ENCODE peak calls at places on chromosomes 2 and 18, in six cellular contexts. One of them, this sample, is unnamed.

GRCh38 chr2:39511786-39512433 is 74.8 kb upstream of the MAP4K3 start:
- DNase-seq in heart right ventricle: no peak
- DNase-seq in foreskin keratinocyte: no peak
- DNase-seq in adrenal gland: no peak
- DNase-seq in colonic mucosa: peak; percentile 29
- DNase-seq in gastrocnemius medialis: no peak
- DNase-seq in this sample: no peak

GRCh38 chr18:6764382-6764781 is 34.9 kb downstream of the ARHGAP28 start:
- DNase-seq in adrenal gland: peak; percentile 36
- DNase-seq in heart right ventricle: no peak
- DNase-seq in gastrocnemius medialis: no peak
- DNase-seq in foreskin keratinocyte: no peak
- DNase-seq in colonic mucosa: no peak
- DNase-seq in this sample: no peak

GRCh38 chr2:100813527-100813926 is 6.4 kb upstream of the NPAS2 start:
- DNase-seq in heart right ventricle: no peak
- DNase-seq in colonic mucosa: no peak
- DNase-seq in foreskin keratinocyte: no peak
- DNase-seq in adrenal gland: no peak
- DNase-seq in gastrocnemius medialis: no peak
- DNase-seq in this sample: no peak

GRCh38 chr2:28250006-28250405 is 142.7 kb upstream of the FOSL2 start:
- DNase-seq in heart right ventricle: no peak
- DNase-seq in gastrocnemius medialis: no peak
- DNase-seq in foreskin keratinocyte: peak; percentile 71
- DNase-seq in colonic mucosa: no peak
- DNase-seq in adrenal gland: no peak
- DNase-seq in this sample: no peak

GRCh38 chr2:189394525-189394924 is 46.7 kb upstream of the WDR75 start:
- DNase-seq in colonic mucosa: no peak
- DNase-seq in gastrocnemius medialis: no peak
- DNase-seq in foreskin keratinocyte: no peak
- DNase-seq in heart right ventricle: no peak
- DNase-seq in adrenal gland: no peak
- DNase-seq in this sample: no peak

GRCh38 chr2:226985227-226985946 is 149.5 kb downstream of the RHBDD1 start:
- DNase-seq in gastrocnemius medialis: peak; percentile 12
- DNase-seq in foreskin keratinocyte: peak; percentile 17
- DNase-seq in heart right ventricle: peak; percentile 44
- DNase-seq in adrenal gland: peak; percentile 72
- DNase-seq in colonic mucosa: peak; percentile 41
- DNase-seq in this sample: peak; percentile 37

GRCh38 chr2:61970807-61971556 is 65.5 kb downstream of the COMMD1 start:
- DNase-seq in adrenal gland: no peak
- DNase-seq in heart right ventricle: no peak
- DNase-seq in colonic mucosa: no peak
- DNase-seq in gastrocnemius medialis: no peak
- DNase-seq in foreskin keratinocyte: peak; percentile 67
- DNase-seq in this sample: no peak

GRCh38 chr2:173854840-173855239 is 110.3 kb downstream of the SP3 start:
- DNase-seq in heart right ventricle: peak; percentile 35
- DNase-seq in adrenal gland: peak; percentile 27
- DNase-seq in gastrocnemius medialis: peak; percentile 35
- DNase-seq in foreskin keratinocyte: no peak
- DNase-seq in colonic mucosa: no peak
- DNase-seq in this sample: no peak

GRCh38 chr2:211014376-211014775 is 458.0 kb downstream of the CPS1 start:
- DNase-seq in heart right ventricle: no peak
- DNase-seq in adrenal gland: no peak
- DNase-seq in colonic mucosa: no peak
- DNase-seq in gastrocnemius medialis: no peak
- DNase-seq in foreskin keratinocyte: no peak
- DNase-seq in this sample: no peak

GRCh38 chr2:235740821-235741220 is 247.0 kb downstream of the AGAP1 start:
- DNase-seq in gastrocnemius medialis: no peak
- DNase-seq in heart right ventricle: no peak
- DNase-seq in adrenal gland: no peak
- DNase-seq in colonic mucosa: no peak
- DNase-seq in foreskin keratinocyte: no peak
- DNase-seq in this sample: no peak

GRCh38 chr2:143422681-143423080 is 293.5 kb downstream of the ARHGAP15 start:
- DNase-seq in foreskin keratinocyte: no peak
- DNase-seq in gastrocnemius medialis: no peak
- DNase-seq in colonic mucosa: no peak
- DNase-seq in adrenal gland: no peak
- DNase-seq in heart right ventricle: no peak
- DNase-seq in this sample: no peak

GRCh38 chr2:175025946-175026345 is 20.8 kb upstream of the CHN1 start:
- DNase-seq in foreskin keratinocyte: no peak
- DNase-seq in heart right ventricle: no peak
- DNase-seq in colonic mucosa: no peak
- DNase-seq in gastrocnemius medialis: no peak
- DNase-seq in adrenal gland: no peak
- DNase-seq in this sample: no peak

GRCh38 chr2:85767803-85768665 is 14.2 kb downstream of the ATOH8 start:
- DNase-seq in colonic mucosa: no peak
- DNase-seq in adrenal gland: no peak
- DNase-seq in foreskin keratinocyte: no peak
- DNase-seq in heart right ventricle: no peak
- DNase-seq in gastrocnemius medialis: no peak
- DNase-seq in this sample: no peak

GRCh38 chr2:55123851-55124269 is 73.6 kb upstream of the RTN4 start:
- DNase-seq in heart right ventricle: no peak
- DNase-seq in adrenal gland: no peak
- DNase-seq in foreskin keratinocyte: no peak
- DNase-seq in colonic mucosa: no peak
- DNase-seq in gastrocnemius medialis: no peak
- DNase-seq in this sample: no peak

GRCh38 chr2:72630767-72631166 is 195.1 kb downstream of the EXOC6B start:
- DNase-seq in colonic mucosa: no peak
- DNase-seq in foreskin keratinocyte: no peak
- DNase-seq in adrenal gland: no peak
- DNase-seq in gastrocnemius medialis: no peak
- DNase-seq in heart right ventricle: no peak
- DNase-seq in this sample: no peak

GRCh38 chr2:170883683-170884082 is 45.4 kb upstream of the GORASP2 start:
- DNase-seq in foreskin keratinocyte: no peak
- DNase-seq in heart right ventricle: no peak
- DNase-seq in adrenal gland: no peak
- DNase-seq in gastrocnemius medialis: no peak
- DNase-seq in colonic mucosa: no peak
- DNase-seq in this sample: no peak

GRCh38 chr2:194044321-194044720 is 1612.7 kb upstream of the SLC39A10 start:
- DNase-seq in colonic mucosa: no peak
- DNase-seq in adrenal gland: no peak
- DNase-seq in gastrocnemius medialis: no peak
- DNase-seq in foreskin keratinocyte: no peak
- DNase-seq in heart right ventricle: no peak
- DNase-seq in this sample: no peak

GRCh38 chr18:59988098-59988706 is 88.4 kb downstream of the PMAIP1 start:
- DNase-seq in gastrocnemius medialis: no peak
- DNase-seq in foreskin keratinocyte: no peak
- DNase-seq in heart right ventricle: no peak
- DNase-seq in adrenal gland: peak; percentile 47
- DNase-seq in colonic mucosa: peak; percentile 31
- DNase-seq in this sample: peak; percentile 37

GRCh38 chr2:169363570-169364150 is 1.3 kb upstream of the LRP2 start:
- DNase-seq in heart right ventricle: peak; percentile 6
- DNase-seq in gastrocnemius medialis: no peak
- DNase-seq in foreskin keratinocyte: no peak
- DNase-seq in adrenal gland: peak; percentile 9
- DNase-seq in colonic mucosa: peak; percentile 23
- DNase-seq in this sample: peak; percentile 18

GRCh38 chr2:108074945-108075344 is 88.6 kb downstream of the SLC5A7 start:
- DNase-seq in foreskin keratinocyte: no peak
- DNase-seq in gastrocnemius medialis: no peak
- DNase-seq in adrenal gland: no peak
- DNase-seq in heart right ventricle: no peak
- DNase-seq in colonic mucosa: no peak
- DNase-seq in this sample: no peak

GRCh38 chr18:2147424-2147823 is 423.9 kb downstream of the METTL4 start:
- DNase-seq in gastrocnemius medialis: no peak
- DNase-seq in foreskin keratinocyte: no peak
- DNase-seq in colonic mucosa: no peak
- DNase-seq in heart right ventricle: no peak
- DNase-seq in adrenal gland: no peak
- DNase-seq in this sample: no peak

GRCh38 chr2:23617817-23618216 is 232.8 kb downstream of the KLHL29 start:
- DNase-seq in gastrocnemius medialis: no peak
- DNase-seq in foreskin keratinocyte: no peak
- DNase-seq in adrenal gland: no peak
- DNase-seq in heart right ventricle: peak; percentile 51
- DNase-seq in colonic mucosa: no peak
- DNase-seq in this sample: peak; percentile 16

GRCh38 chr2:128456281-128456680 is 137.6 kb upstream of the HS6ST1 start:
- DNase-seq in foreskin keratinocyte: no peak
- DNase-seq in adrenal gland: no peak
- DNase-seq in heart right ventricle: no peak
- DNase-seq in colonic mucosa: no peak
- DNase-seq in gastrocnemius medialis: no peak
- DNase-seq in this sample: no peak

GRCh38 chr2:9096761-9097160 is 93.3 kb upstream of the MBOAT2 start:
- DNase-seq in colonic mucosa: no peak
- DNase-seq in foreskin keratinocyte: no peak
- DNase-seq in heart right ventricle: no peak
- DNase-seq in gastrocnemius medialis: no peak
- DNase-seq in adrenal gland: no peak
- DNase-seq in this sample: no peak

GRCh38 chr2:85273732-85274731 is 53.8 kb downstream of the TGOLN2 start:
- DNase-seq in foreskin keratinocyte: peak; percentile 92
- DNase-seq in adrenal gland: peak; percentile 31
- DNase-seq in colonic mucosa: no peak
- DNase-seq in heart right ventricle: no peak
- DNase-seq in gastrocnemius medialis: no peak
- DNase-seq in this sample: no peak

GRCh38 chr2:140247451-140248205 is 1467.4 kb upstream of the NXPH2 start:
- DNase-seq in foreskin keratinocyte: no peak
- DNase-seq in adrenal gland: no peak
- DNase-seq in heart right ventricle: no peak
- DNase-seq in colonic mucosa: no peak
- DNase-seq in gastrocnemius medialis: no peak
- DNase-seq in this sample: no peak

GRCh38 chr2:46615555-46616487 is 136.5 kb downstream of the TMEM247 start:
- DNase-seq in adrenal gland: peak; percentile 5
- DNase-seq in gastrocnemius medialis: no peak
- DNase-seq in colonic mucosa: peak; percentile 45
- DNase-seq in foreskin keratinocyte: no peak
- DNase-seq in heart right ventricle: no peak
- DNase-seq in this sample: peak; percentile 32

GRCh38 chr18:48541026-48541746 is 2.4 kb downstream of the CTIF start:
- DNase-seq in foreskin keratinocyte: peak; percentile 35
- DNase-seq in gastrocnemius medialis: peak; percentile 52
- DNase-seq in heart right ventricle: peak; percentile 73
- DNase-seq in colonic mucosa: peak; percentile 81
- DNase-seq in adrenal gland: peak; percentile 77
- DNase-seq in this sample: peak; percentile 78

GRCh38 chr2:25273985-25274550 is 67.7 kb downstream of the DNMT3A start:
- DNase-seq in colonic mucosa: no peak
- DNase-seq in heart right ventricle: no peak
- DNase-seq in adrenal gland: no peak
- DNase-seq in foreskin keratinocyte: no peak
- DNase-seq in gastrocnemius medialis: no peak
- DNase-seq in this sample: no peak

GRCh38 chr18:49546719-49547273 is 15.1 kb upstream of the LIPG start:
- DNase-seq in colonic mucosa: no peak
- DNase-seq in gastrocnemius medialis: no peak
- DNase-seq in heart right ventricle: no peak
- DNase-seq in foreskin keratinocyte: no peak
- DNase-seq in adrenal gland: no peak
- DNase-seq in this sample: no peak

GRCh38 chr18:49548266-49548665 is 13.6 kb upstream of the LIPG start:
- DNase-seq in heart right ventricle: no peak
- DNase-seq in gastrocnemius medialis: no peak
- DNase-seq in adrenal gland: no peak
- DNase-seq in colonic mucosa: no peak
- DNase-seq in foreskin keratinocyte: no peak
- DNase-seq in this sample: no peak

GRCh38 chr18:49547701-49548100 is 14.2 kb upstream of the LIPG start:
- DNase-seq in colonic mucosa: no peak
- DNase-seq in adrenal gland: no peak
- DNase-seq in heart right ventricle: no peak
- DNase-seq in foreskin keratinocyte: no peak
- DNase-seq in gastrocnemius medialis: no peak
- DNase-seq in this sample: no peak

GRCh38 chr18:49544362-49544761 is 17.5 kb upstream of the LIPG start:
- DNase-seq in heart right ventricle: no peak
- DNase-seq in colonic mucosa: no peak
- DNase-seq in foreskin keratinocyte: no peak
- DNase-seq in gastrocnemius medialis: no peak
- DNase-seq in adrenal gland: no peak
- DNase-seq in this sample: no peak
- TF ChIP-seq CTCF in heart right ventricle: no peak
- TF ChIP-seq CTCF in colonic mucosa: no peak
- TF ChIP-seq CTCF in foreskin keratinocyte: no peak
- TF ChIP-seq CTCF in gastrocnemius medialis: no peak
- TF ChIP-seq CTCF in adrenal gland: no peak
- TF ChIP-seq CTCF in this sample: no peak

GRCh38 chr2:124024491-124025348 is at the start of gene CNTNAP5:
- DNase-seq in gastrocnemius medialis: no peak
- DNase-seq in adrenal gland: peak; percentile 62
- DNase-seq in colonic mucosa: peak; percentile 44
- DNase-seq in foreskin keratinocyte: no peak
- DNase-seq in heart right ventricle: peak; percentile 34
- DNase-seq in this sample: peak; percentile 64
- H3K27me3 ChIP-seq in gastrocnemius medialis: peaks cover 32% of the 10 kb centered on the region
- H3K27me3 ChIP-seq in adrenal gland: peaks cover 25% of the 10 kb centered on the region
- H3K27me3 ChIP-seq in colonic mucosa: peaks cover 8% of the 10 kb centered on the region
- H3K27me3 ChIP-seq in foreskin keratinocyte: peaks cover 29% of the 10 kb centered on the region
- H3K27me3 ChIP-seq in heart right ventricle: peaks cover 61% of the 10 kb centered on the region
- H3K27me3 ChIP-seq in this sample: peaks cover 14% of the 10 kb centered on the region

GRCh38 chr18:77054606-77055428 is 77.8 kb downstream of the MBP start:
- DNase-seq in colonic mucosa: peak; percentile 71
- DNase-seq in adrenal gland: peak; percentile 80
- DNase-seq in foreskin keratinocyte: no peak
- DNase-seq in heart right ventricle: peak; percentile 80
- DNase-seq in gastrocnemius medialis: peak; percentile 73
- DNase-seq in this sample: peak; percentile 69
- TF ChIP-seq CTCF in colonic mucosa: peak; percentile 22
- TF ChIP-seq CTCF in adrenal gland: peak; percentile 53
- TF ChIP-seq CTCF in foreskin keratinocyte: no peak
- TF ChIP-seq CTCF in heart right ventricle: peak; percentile 46
- TF ChIP-seq CTCF in gastrocnemius medialis: peak; percentile 78
- TF ChIP-seq CTCF in this sample: peak; percentile 30

DNA sequence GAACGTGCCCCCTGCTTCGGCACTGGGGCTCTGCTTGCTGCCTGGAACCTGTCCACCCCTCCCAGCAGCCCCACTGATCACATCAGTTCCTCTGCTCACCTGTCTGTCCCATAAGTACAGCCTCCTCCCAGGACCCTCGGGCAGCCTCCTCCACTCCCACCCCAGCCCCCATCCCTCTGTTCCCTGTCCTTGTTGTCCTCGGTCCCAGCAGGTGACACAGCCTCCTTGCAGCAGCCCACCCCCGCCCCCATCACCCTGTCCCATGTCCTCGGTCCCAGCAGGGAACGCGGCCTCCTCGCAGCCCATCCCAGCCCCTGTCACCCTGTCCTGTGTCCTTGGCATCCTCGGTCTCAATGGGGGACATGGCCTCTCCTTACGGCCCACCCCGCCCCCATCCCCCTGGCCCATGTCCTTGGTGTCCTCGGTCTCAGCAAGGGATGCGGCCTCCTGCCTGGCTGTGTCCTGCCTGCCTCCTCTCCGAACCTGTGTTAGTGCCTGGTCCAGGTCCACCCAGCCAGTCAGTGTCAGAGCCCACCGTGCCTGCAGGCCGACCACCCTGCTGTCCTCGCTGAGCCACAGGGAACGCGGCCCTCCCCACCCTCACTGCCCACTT is 4.3 kb upstream of the OTOS start:
- DNase-seq in colonic mucosa: no peak
- DNase-seq in foreskin keratinocyte: no peak
- DNase-seq in heart right ventricle: no peak
- DNase-seq in gastrocnemius medialis: no peak
- DNase-seq in adrenal gland: no peak
- DNase-seq in this sample: no peak
- H3K27me3 ChIP-seq in colonic mucosa: no peaks in the 10 kb centered on the region
- H3K27me3 ChIP-seq in foreskin keratinocyte: no peaks in the 10 kb centered on the region
- H3K27me3 ChIP-seq in heart right ventricle: peaks cover 23% of the 10 kb centered on the region
- H3K27me3 ChIP-seq in gastrocnemius medialis: no peaks in the 10 kb centered on the region
- H3K27me3 ChIP-seq in adrenal gland: peaks cover 7% of the 10 kb centered on the region
- H3K27me3 ChIP-seq in this sample: no peaks in the 10 kb centered on the region

This sample was measured in body of pancreas.